ENCODE peak calls at places on chromosomes 12 and 14, in eight cellular contexts. E, W, Y, S, X, N, D and J are unnamed samples.

GRCh38 chr12:120970310-120970709 is 8.0 kb upstream of the HNF1A start:
- DNase-seq in Y (no peak), E (no peak), S (no peak), X (no peak), N (no peak), W (no peak), D (no peak), J (no peak)

GRCh38 chr14:55979096-55979495 is 139.1 kb upstream of the PELI2 start:
- DNase-seq in D (no peak), W (no peak), S (no peak), N (no peak), Y (no peak), E (no peak), X (no peak), J (no peak)

GRCh38 chr14:63862163-63862562 is 9.4 kb downstream of the SYNE2 start:
- DNase-seq in X (no peak), W (no peak), D (no peak), Y (no peak), S (no peak), E (no peak), N (no peak), J (no peak)

GRCh38 chr12:89067436-89067835 is 284.9 kb downstream of the DUSP6 start:
- DNase-seq in X (no peak), Y (no peak), D (no peak), E (no peak), S (no peak), W (no peak), N (no peak), J (no peak)

GRCh38 chr14:53032161-53032803 is 81.4 kb upstream of the FERMT2 start:
- DNase-seq in W (no peak), Y (peak; percentile 31), S (no peak), X (no peak), E (peak; percentile 20), D (no peak), N (no peak), J (no peak)

GRCh38 chr12:68359669-68360068 is 27.5 kb upstream of the MDM1 start:
- DNase-seq in X (no peak), N (no peak), Y (no peak), D (no peak), E (no peak), W (no peak), S (no peak), J (no peak)

GRCh38 chr12:570949-571794 is 92.1 kb downstream of the NINJ2 start:
- DNase-seq in N (peak; percentile 82), E (peak; percentile 93), X (peak; percentile 82), S (peak; percentile 64), D (no peak), Y (peak; percentile 86), W (no peak), J (no peak)

GRCh38 chr12:49792181-49792970 is 35.8 kb downstream of the NCKAP5L start:
- DNase-seq in Y (no peak), E (no peak), S (no peak), X (no peak), W (no peak), N (no peak), D (no peak), J (no peak)

GRCh38 chr12:52494518-52494917 is 1.5 kb upstream of the KRT6A start:
- DNase-seq in S (no peak), Y (no peak), N (no peak), D (no peak), E (peak; percentile 51), X (no peak), W (no peak), J (no peak)

GRCh38 chr14:64117671-64118402 is 176.3 kb downstream of the ESR2 start:
- DNase-seq in Y (peak; percentile 78), X (no peak), N (no peak), W (no peak), D (no peak), E (peak; percentile 90), S (no peak), J (no peak)

GRCh38 chr12:85029456-85029855 is 6.6 kb downstream of the TSPAN19 start:
- DNase-seq in X (no peak), N (no peak), Y (no peak), D (no peak), E (no peak), W (no peak), S (no peak), J (no peak)

GRCh38 chr14:54420478-54421116 is 20.6 kb downstream of the CNIH1 start:
- DNase-seq in D (no peak), Y (no peak), N (no peak), X (no peak), W (no peak), S (no peak), E (no peak), J (no peak)

DNA sequence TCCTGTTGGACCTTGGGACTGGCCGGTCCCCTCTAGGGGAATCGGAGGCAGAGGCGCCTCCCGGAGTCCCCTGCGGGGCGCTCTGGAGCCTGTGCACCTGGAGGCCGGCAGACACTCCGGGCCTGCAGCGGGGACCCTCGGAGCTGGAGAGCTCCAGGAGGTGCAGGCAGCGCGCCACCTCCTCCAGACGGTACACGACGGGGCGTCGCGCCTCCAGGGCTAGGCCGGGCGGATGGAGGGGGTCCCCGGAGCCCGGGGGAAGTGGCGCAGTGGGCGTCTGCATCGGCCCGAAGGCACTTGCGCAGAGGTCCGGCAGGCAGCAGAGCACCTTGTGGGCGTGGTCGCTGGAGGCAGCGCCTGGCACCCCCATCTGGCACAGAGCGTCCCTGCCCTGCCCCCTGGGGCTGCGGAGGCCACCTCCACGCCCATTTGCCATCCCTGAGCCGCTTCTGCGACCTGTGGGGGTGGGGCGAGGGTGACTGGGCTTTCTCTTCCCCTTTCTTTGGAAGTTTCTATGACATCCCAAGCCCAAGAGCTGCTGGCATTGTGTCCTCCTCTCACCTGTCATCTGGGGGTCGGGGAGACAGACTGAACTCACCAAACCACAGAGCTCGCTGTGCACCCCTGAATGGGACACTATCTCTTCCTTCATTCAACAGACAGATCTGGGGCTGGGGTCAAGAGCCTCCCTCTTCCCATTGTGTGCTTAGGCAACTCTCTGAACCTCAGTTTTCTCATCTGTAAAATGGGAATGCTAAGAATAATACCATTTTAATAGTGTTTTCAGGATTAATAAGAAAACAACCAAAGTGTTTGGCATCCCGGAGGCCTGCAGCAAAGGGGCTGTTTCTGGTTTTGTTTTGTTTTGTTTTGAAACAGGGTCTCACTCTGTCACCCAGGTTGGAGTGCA is 37.5 kb upstream of the CORO1C start:
- DNase-seq in S (no peak), Y (peak; percentile 61), X (no peak), N (no peak), E (no peak), D (peak; percentile 68), W (peak; percentile 17), J (peak; percentile 65)
- TF ChIP-seq POLR2A in S (no peak), Y (no peak), X (no peak), N (no peak), E (no peak), D (no peak), W (no peak), J (no peak)

DNA sequence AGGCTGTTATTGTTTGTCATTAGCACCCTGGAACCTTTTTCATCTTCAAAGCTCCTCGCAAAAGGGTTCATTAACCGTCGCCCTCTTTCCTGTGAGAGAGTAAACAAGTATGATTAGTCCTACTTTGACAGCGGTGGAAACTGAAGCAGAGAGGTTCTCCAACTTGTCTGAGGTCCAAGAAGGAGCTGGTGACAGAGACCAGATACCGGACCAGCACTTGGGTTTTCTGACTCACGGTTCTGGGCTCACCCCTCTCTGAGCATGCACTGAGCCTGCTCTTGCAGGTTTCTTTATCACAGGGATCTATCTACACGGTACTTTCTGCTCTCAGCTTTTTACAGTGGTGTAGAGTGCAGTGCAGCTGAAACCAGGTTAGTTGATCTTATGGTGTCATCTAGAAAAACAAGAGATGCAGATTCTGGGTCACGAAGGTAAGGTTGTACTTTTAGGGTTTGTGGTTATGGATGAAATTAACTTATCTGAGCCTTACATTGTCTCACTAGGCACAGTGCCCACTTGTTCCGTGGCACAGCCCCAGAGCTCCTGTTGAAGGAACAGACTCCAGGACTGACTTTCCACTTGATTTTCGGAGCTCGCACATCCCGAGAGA is 62.1 kb downstream of the PPP2R5C start:
- DNase-seq in D (peak; percentile 54), Y (no peak), S (no peak), W (peak; percentile 68), X (no peak), N (no peak), E (peak; percentile 46), J (no peak)
- TF ChIP-seq POLR2A in D (peak; percentile 25), Y (no peak), S (no peak), W (no peak), X (no peak), N (no peak), E (no peak), J (peak; percentile 46)

GRCh38 chr12:32033411-32033810 is 73.2 kb upstream of the BICD1 start:
- DNase-seq in W (no peak), E (no peak), D (no peak), S (no peak), Y (no peak), N (no peak), X (no peak), J (no peak)

GRCh38 chr12:32032205-32032810 is 73.1 kb downstream of the RESF1 start:
- DNase-seq in E (no peak), Y (no peak), X (no peak), W (no peak), S (no peak), D (no peak), N (no peak), J (no peak)

GRCh38 chr12:32030151-32030550 is 70.9 kb downstream of the RESF1 start:
- DNase-seq in E (no peak), Y (no peak), X (no peak), W (no peak), S (no peak), N (no peak), D (no peak), J (no peak)

GRCh38 chr12:32030676-32031075 is 71.5 kb downstream of the RESF1 start:
- DNase-seq in Y (no peak), D (no peak), X (no peak), N (no peak), S (no peak), E (no peak), W (no peak), J (no peak)

GRCh38 chr12:32031109-32031508 is 71.9 kb downstream of the RESF1 start:
- DNase-seq in Y (no peak), S (no peak), X (no peak), E (no peak), D (no peak), N (no peak), W (no peak), J (no peak)
- TF ChIP-seq POLR2A in Y (no peak), S (no peak), X (no peak), E (no peak), D (no peak), N (no peak), W (no peak), J (no peak)

DNA sequence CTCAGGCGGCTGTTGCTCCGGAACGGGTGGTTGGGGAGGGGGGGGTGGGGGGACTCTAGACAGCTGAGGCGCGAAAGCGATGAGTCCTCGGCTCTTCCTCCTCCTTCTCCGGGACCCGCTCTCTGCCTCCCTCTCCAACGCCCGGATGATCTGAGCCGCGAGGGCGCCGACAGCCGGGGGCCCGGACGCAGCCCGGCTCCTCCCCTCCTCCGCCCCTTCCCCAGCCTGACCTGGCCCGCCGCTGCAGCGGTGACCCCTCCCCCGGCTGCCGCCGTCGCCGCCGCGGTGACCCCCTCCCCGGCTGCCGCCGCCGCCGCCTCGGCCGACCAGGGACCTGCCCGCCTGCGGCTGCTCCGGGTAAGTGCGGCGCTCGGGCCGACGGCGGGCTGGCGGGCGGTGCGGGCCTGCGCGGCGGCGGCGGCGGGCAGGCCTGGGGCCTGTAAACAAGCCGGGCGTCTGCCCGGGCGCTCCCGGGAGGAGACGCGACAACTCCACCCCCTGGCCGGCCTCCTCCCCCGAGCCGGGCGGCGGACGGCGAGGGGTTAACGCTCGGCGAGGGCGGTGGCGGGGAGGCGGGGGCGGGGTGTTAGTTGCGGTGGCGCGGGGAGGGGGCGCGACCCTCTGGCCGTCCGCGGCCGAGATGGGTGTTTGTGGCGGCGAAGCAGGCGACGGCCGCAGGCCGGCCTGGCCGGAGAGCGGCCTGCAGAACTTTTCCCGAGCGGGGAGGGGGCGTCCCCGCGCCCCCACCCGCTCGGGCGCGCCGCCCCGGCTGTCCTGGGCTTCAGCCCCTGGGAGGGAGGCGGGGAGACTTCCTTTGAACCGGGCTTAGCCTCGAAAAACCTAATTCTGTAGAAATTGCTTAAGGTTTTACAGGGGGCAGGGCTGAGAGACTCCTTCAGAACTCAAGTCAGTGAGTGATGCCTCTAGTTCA is 565 bp downstream of the PPM1A start:
- DNase-seq in Y (peak; percentile 83), W (no peak), D (peak; percentile 54), N (peak; percentile 65), X (peak; percentile 58), E (peak; percentile 69), S (peak; percentile 20), J (peak; percentile 57)
- TF ChIP-seq POLR2A in Y (no peak), W (peak; percentile 43), D (peak; percentile 52), N (no peak), X (no peak), E (peak; percentile 31), S (peak; percentile 25), J (no peak)